ENCODE peak calls at places on chromosome 14, in four cellular contexts. Q is WTC11, S is HepG2, G is SK-N-SH. O is an unnamed sample.

GRCh38 chr14:79483472-79483871 is 727.8 kb downstream of the DIO2 start:
- DNase-seq in Q (no peak), S (no peak), G (no peak), O (no peak)

GRCh38 chr14:65290830-65291229 is 121.7 kb upstream of the FUT8 start:
- DNase-seq in Q (no peak), S (peak), G (no peak), O (no peak)

GRCh38 chr14:61527325-61528100 is 167.8 kb upstream of the HIF1A start:
- DNase-seq in Q (no peak), S (peak), G (no peak), O (peak)

GRCh38 chr14:85934886-85935254 is 404.9 kb downstream of the FLRT2 start:
- DNase-seq in Q (no peak), S (no peak), G (no peak), O (no peak)

GRCh38 chr14:76186318-76187027 is 34.8 kb downstream of the GPATCH2L start:
- DNase-seq in Q (no peak), S (no peak), G (peak), O (no peak)

GRCh38 chr14:98952595-98953325 is 319.2 kb downstream of the BCL11B start:
- DNase-seq in Q (no peak), S (no peak), G (no peak), O (no peak)

GRCh38 chr14:75523771-75524171 is 1.5 kb downstream of the BATF start:
- DNase-seq in Q (no peak), S (no peak), G (no peak), O (no peak)

GRCh38 chr14:24874514-24875202 is 175.3 kb downstream of the STXBP6 start:
- DNase-seq in Q (no peak), S (peak), G (no peak), O (no peak)

GRCh38 chr14:50417853-50418252 is 21.2 kb upstream of the CDKL1 start:
- DNase-seq in Q (no peak), S (peak), G (no peak), O (no peak)

GRCh38 chr14:64475585-64476273 is 10.4 kb downstream of the AKAP5 start:
- DNase-seq in Q (no peak), S (peak), G (no peak), O (no peak)

GRCh38 chr14:84592770-84593169 is 937.2 kb upstream of the FLRT2 start:
- DNase-seq in Q (no peak), S (no peak), G (no peak), O (no peak)

GRCh38 chr14:91350813-91351507 is 66.7 kb downstream of the CCDC88C start:
- DNase-seq in Q (no peak), S (no peak), G (no peak), O (no peak)

GRCh38 chr14:24273422-24273998 is 2.1 kb upstream of the RABGGTA start:
- DNase-seq in Q (no peak), S (peak), G (peak), O (no peak)

GRCh38 chr14:94018308-94018707 is 7.8 kb upstream of the OTUB2 start:
- DNase-seq in Q (no peak), S (no peak), G (no peak), O (no peak)

GRCh38 chr14:105427893-105428485 is 8.4 kb downstream of the MTA1 start:
- DNase-seq in Q (no peak), S (no peak), G (no peak), O (no peak)

GRCh38 chr14:67420102-67420739 is 8.3 kb upstream of the PLEK2 start:
- DNase-seq in Q (peak), S (peak), G (no peak), O (peak)

GRCh38 chr14:101958418-101959185 is 5.8 kb upstream of the DYNC1H1 start:
- DNase-seq in Q (no peak), S (no peak), G (no peak), O (no peak)

GRCh38 chr14:100654025-100654813 is 67.0 kb upstream of the BEGAIN start:
- DNase-seq in Q (no peak), S (no peak), G (no peak), O (no peak)

GRCh38 chr14:89921896-89922548 is 32.5 kb downstream of the EFCAB11 start:
- DNase-seq in Q (no peak), S (no peak), G (no peak), O (no peak)

GRCh38 chr14:104864267-104865068 is 600 bp upstream of the CEP170B start:
- DNase-seq in Q (peak), S (peak), G (no peak), O (no peak)

GRCh38 chr14:53306267-53306721 is 153.2 kb upstream of the DDHD1 start:
- DNase-seq in Q (peak), S (peak), G (peak), O (peak)

GRCh38 chr14:103156733-103157411 is 33.6 kb downstream of the TNFAIP2 start:
- DNase-seq in Q (peak), S (no peak), G (no peak), O (no peak)

GRCh38 chr14:23513005-23513412 is 38.6 kb downstream of the ZFHX2 start:
- DNase-seq in Q (no peak), S (no peak), G (peak), O (no peak)

GRCh38 chr14:105880616-105881015 is 354.2 kb downstream of the TMEM121 start:
- DNase-seq in Q (peak), S (no peak), G (no peak), O (no peak)

GRCh38 chr14:104168603-104169002 is 30.2 kb downstream of the KIF26A start:
- DNase-seq in Q (no peak), S (no peak), G (peak), O (no peak)

GRCh38 chr14:103382375-103382774 is 2.8 kb upstream of the MARK3 start:
- DNase-seq in Q (no peak), S (no peak), G (no peak), O (no peak)

GRCh38 chr14:69538766-69539165 is 35.9 kb downstream of the CCDC177 start:
- DNase-seq in Q (no peak), S (no peak), G (no peak), O (no peak)

GRCh38 chr14:69531135-69531534 is 43.5 kb downstream of the CCDC177 start:
- DNase-seq in Q (no peak), S (no peak), G (no peak), O (no peak)

GRCh38 chr14:69536976-69537375 is 37.7 kb downstream of the CCDC177 start:
- DNase-seq in Q (no peak), S (no peak), G (no peak), O (no peak)

GRCh38 chr14:69532561-69533335 is 41.9 kb downstream of the CCDC177 start:
- DNase-seq in Q (no peak), S (no peak), G (no peak), O (no peak)

DNA sequence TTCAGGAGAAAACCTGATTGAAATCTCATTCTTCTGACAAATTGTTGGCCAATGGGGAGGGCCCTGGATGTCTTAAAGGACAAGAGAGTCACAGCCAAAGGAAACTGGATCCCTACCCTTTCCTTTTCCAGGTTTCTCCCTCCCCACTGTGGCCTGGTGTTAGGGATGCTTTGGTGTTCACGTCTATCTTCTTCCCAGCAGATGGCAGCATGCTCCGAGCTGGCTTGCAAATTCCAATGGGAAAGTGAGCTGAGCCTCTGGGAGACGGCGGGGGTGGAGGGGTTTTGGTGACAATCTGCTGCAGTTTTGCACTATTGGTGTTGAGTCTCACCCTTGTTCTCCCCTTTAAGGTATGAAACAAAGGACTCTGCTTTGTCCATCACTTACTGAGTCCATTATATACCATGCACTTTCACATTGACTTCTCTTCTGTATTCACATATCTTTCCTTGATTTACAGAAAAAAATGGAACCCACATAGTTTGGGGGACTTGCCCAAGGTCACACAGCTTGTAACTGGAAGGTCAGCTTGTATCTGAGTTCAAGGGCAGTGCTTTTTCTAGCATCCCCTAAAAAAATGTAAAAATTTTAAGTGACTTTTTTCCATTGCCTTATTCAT is 39.3 kb downstream of the CCDC177 start:
- DNase-seq in Q (peak), S (peak), G (peak), O (peak)
- TF ChIP-seq FOXJ3 in Q (no peak), S (no peak), G (no peak), O (no peak)

GRCh38 chr14:77584809-77585208 is 31.6 kb downstream of the SPTLC2 start:
- DNase-seq in Q (no peak), S (no peak), G (no peak), O (no peak)

GRCh38 chr14:77580964-77581505 is 35.4 kb downstream of the SPTLC2 start:
- DNase-seq in Q (no peak), S (no peak), G (peak), O (no peak)

GRCh38 chr14:77580477-77580876 is 36.0 kb downstream of the SPTLC2 start:
- DNase-seq in Q (no peak), S (no peak), G (no peak), O (no peak)

GRCh38 chr14:77582511-77582910 is 33.9 kb downstream of the SPTLC2 start:
- DNase-seq in Q (no peak), S (no peak), G (no peak), O (no peak)

GRCh38 chr14:77583657-77584056 is 32.8 kb downstream of the SPTLC2 start:
- DNase-seq in Q (no peak), S (no peak), G (no peak), O (no peak)
- TF ChIP-seq FOXJ3 in Q (no peak), S (no peak), G (no peak), O (no peak)

GRCh38 chr14:52043690-52044089 is 25.2 kb downstream of the NID2 start:
- DNase-seq in Q (peak), S (peak), G (peak), O (peak)
- TF ChIP-seq FOXJ3 in Q (no peak), S (no peak), G (no peak), O (no peak)

DNA sequence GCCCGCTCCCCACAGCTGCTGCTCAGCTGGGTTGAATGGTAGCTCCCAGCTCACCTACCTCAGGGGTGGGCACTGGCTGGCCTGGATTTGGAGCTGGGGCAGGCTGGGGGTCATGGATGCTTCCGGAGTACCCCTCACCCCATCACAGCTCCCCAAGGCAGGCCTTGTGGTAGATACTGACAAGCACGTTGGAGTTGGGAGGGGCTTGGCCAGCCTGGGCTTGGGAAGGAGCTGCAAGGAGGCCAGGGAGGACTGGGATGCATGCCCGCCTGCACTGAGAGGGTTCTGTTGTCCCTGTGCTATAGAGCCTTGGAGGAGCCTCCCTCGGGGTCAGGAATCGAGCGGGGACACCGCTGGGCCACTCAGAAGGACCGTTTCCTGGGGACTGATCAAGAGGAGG is 14.2 kb downstream of the TMEM63C start:
- DNase-seq in Q (no peak), S (no peak), G (no peak), O (no peak)
- TF ChIP-seq FOXJ3 in Q (no peak), S (no peak), G (no peak), O (no peak)

DNA sequence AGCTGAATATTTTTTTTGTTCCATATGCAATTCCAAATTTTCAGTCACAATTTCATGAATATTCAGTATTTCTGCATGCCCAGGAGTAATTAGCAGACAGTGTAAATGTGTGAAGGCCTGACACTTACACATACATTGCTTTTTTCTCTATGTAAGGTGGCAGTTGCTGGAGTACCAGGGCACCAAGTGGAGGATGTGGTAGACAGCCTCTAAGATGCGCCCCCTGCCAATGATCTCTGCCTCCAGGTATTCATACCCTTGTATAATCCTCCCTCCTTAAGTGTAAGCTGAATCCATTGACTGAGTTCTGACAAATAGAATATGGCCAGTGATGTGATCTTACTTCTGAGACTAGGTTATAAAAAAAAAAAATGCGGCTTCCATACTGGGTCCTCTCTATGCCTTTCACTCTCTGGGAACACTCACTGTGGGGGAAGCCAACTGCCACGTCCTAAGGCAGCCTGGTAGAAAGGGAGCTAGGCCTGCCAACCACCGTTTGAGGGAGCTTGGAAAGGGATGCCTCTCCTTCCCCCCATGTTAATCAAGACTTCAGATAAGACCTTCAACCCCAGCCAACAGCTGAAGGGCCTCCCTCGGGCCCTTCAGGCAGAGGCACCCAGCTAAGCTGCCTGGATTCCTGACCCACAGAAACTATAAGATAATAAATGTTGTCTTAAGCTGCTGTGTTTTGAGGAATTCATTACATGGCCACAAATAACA is 62.6 kb upstream of the PTGR2 start:
- DNase-seq in Q (no peak), S (no peak), G (no peak), O (no peak)
- TF ChIP-seq FOXJ3 in Q (no peak), S (no peak), G (no peak), O (no peak)

GRCh38 chr14:33475623-33476022 is 475.3 kb downstream of the EGLN3 start:
- DNase-seq in Q (peak), S (peak), G (peak), O (no peak)
- TF ChIP-seq FOXJ3 in Q (no peak), S (no peak), G (no peak), O (no peak)

GRCh38 chr14:71600309-71600708 is 331.9 kb upstream of the RGS6 start:
- DNase-seq in Q (no peak), S (no peak), G (no peak), O (no peak)

GRCh38 chr14:71594828-71595227 is 337.4 kb upstream of the RGS6 start:
- DNase-seq in Q (no peak), S (no peak), G (no peak), O (no peak)

GRCh38 chr14:71597289-71597920 is 334.8 kb upstream of the RGS6 start:
- DNase-seq in Q (no peak), S (no peak), G (no peak), O (no peak)

GRCh38 chr14:71595441-71595840 is 336.8 kb upstream of the RGS6 start:
- DNase-seq in Q (no peak), S (no peak), G (peak), O (no peak)

GRCh38 chr14:71597955-71598659 is 334.1 kb upstream of the RGS6 start:
- DNase-seq in Q (no peak), S (no peak), G (no peak), O (no peak)
- TF ChIP-seq FOXJ3 in Q (no peak), S (no peak), G (no peak), O (no peak)

GRCh38 chr14:54766276-54767138 is 136.1 kb downstream of the GCH1 start:
- DNase-seq in Q (no peak), S (no peak), G (no peak), O (no peak)
- TF ChIP-seq FOXJ3 in Q (no peak), S (no peak), G (no peak), O (no peak)

O was measured in K562.